ENCODE peak calls at places on chromosomes 7 and 10, in five cellular contexts. One of them, this sample, is unnamed.

GRCh38 chr7:148395292-148395691 is 195.3 kb upstream of the C7orf33 start:
- DNase-seq in transverse colon: no peak
- DNase-seq in heart right ventricle: no peak
- DNase-seq in cardiac septum: no peak
- DNase-seq in Peyer's patch: no peak
- DNase-seq in this sample: no peak

GRCh38 chr7:114806590-114807167 is 115.2 kb upstream of the MDFIC start:
- DNase-seq in transverse colon: no peak
- DNase-seq in Peyer's patch: no peak
- DNase-seq in cardiac septum: no peak
- DNase-seq in heart right ventricle: no peak
- DNase-seq in this sample: peak

GRCh38 chr10:17216217-17216900 is 11.7 kb upstream of the VIM start:
- DNase-seq in heart right ventricle: no peak
- DNase-seq in cardiac septum: no peak
- DNase-seq in transverse colon: no peak
- DNase-seq in Peyer's patch: no peak
- DNase-seq in this sample: no peak

GRCh38 chr7:26201261-26202018 is at the start of gene CBX3:
- DNase-seq in Peyer's patch: peak
- DNase-seq in heart right ventricle: peak
- DNase-seq in cardiac septum: peak
- DNase-seq in transverse colon: peak
- DNase-seq in this sample: peak

GRCh38 chr10:107340345-107340744 is 175.8 kb upstream of the SORCS1 start:
- DNase-seq in transverse colon: no peak
- DNase-seq in heart right ventricle: no peak
- DNase-seq in cardiac septum: no peak
- DNase-seq in Peyer's patch: no peak
- DNase-seq in this sample: no peak

GRCh38 chr10:16952010-16952550 is 134.9 kb upstream of the RSU1 start:
- DNase-seq in cardiac septum: no peak
- DNase-seq in transverse colon: no peak
- DNase-seq in Peyer's patch: no peak
- DNase-seq in heart right ventricle: no peak
- DNase-seq in this sample: no peak

GRCh38 chr7:91772100-91772794 is 108.3 kb downstream of the MTERF1 start:
- DNase-seq in cardiac septum: no peak
- DNase-seq in transverse colon: peak
- DNase-seq in heart right ventricle: no peak
- DNase-seq in Peyer's patch: no peak
- DNase-seq in this sample: no peak

GRCh38 chr10:96073722-96074121 is 30.3 kb downstream of the CCNJ start:
- DNase-seq in Peyer's patch: no peak
- DNase-seq in cardiac septum: no peak
- DNase-seq in transverse colon: no peak
- DNase-seq in heart right ventricle: no peak
- DNase-seq in this sample: no peak

GRCh38 chr10:102814456-102814871 is 22.7 kb downstream of the CYP17A1 start:
- DNase-seq in cardiac septum: no peak
- DNase-seq in heart right ventricle: peak
- DNase-seq in Peyer's patch: no peak
- DNase-seq in transverse colon: no peak
- DNase-seq in this sample: no peak

GRCh38 chr10:114821915-114822770 is 563 bp downstream of the FHIP2A start:
- DNase-seq in transverse colon: peak
- DNase-seq in cardiac septum: peak
- DNase-seq in Peyer's patch: peak
- DNase-seq in heart right ventricle: peak
- DNase-seq in this sample: peak

GRCh38 chr7:34755008-34755407 is 97.0 kb downstream of the NPSR1 start:
- DNase-seq in heart right ventricle: no peak
- DNase-seq in transverse colon: no peak
- DNase-seq in Peyer's patch: no peak
- DNase-seq in cardiac septum: no peak
- DNase-seq in this sample: no peak

GRCh38 chr7:117048114-117048853 is 95.0 kb downstream of the ST7 start:
- DNase-seq in transverse colon: no peak
- DNase-seq in heart right ventricle: no peak
- DNase-seq in cardiac septum: no peak
- DNase-seq in Peyer's patch: no peak
- DNase-seq in this sample: no peak

GRCh38 chr7:5615190-5616070 is 166.0 kb downstream of the RNF216 start:
- DNase-seq in Peyer's patch: no peak
- DNase-seq in cardiac septum: no peak
- DNase-seq in heart right ventricle: no peak
- DNase-seq in transverse colon: no peak
- DNase-seq in this sample: no peak

GRCh38 chr7:29424984-29425309 is 138.7 kb upstream of the PRR15 start:
- DNase-seq in Peyer's patch: peak
- DNase-seq in transverse colon: peak
- DNase-seq in cardiac septum: no peak
- DNase-seq in heart right ventricle: no peak
- DNase-seq in this sample: no peak

GRCh38 chr7:129947701-129948100 is 5.1 kb downstream of the UBE2H start:
- DNase-seq in transverse colon: no peak
- DNase-seq in heart right ventricle: no peak
- DNase-seq in Peyer's patch: no peak
- DNase-seq in cardiac septum: no peak
- DNase-seq in this sample: peak

GRCh38 chr7:102840404-102840803 is 72.4 kb upstream of the LRRC17 start:
- DNase-seq in Peyer's patch: no peak
- DNase-seq in heart right ventricle: no peak
- DNase-seq in cardiac septum: no peak
- DNase-seq in transverse colon: no peak
- DNase-seq in this sample: no peak

GRCh38 chr7:27186450-27187157 is 1.6 kb upstream of the HOXA11 start:
- DNase-seq in transverse colon: no peak
- DNase-seq in Peyer's patch: peak
- DNase-seq in cardiac septum: no peak
- DNase-seq in heart right ventricle: no peak
- DNase-seq in this sample: no peak

GRCh38 chr7:156379242-156380070 is 261.1 kb upstream of the RNF32 start:
- DNase-seq in Peyer's patch: no peak
- DNase-seq in transverse colon: no peak
- DNase-seq in heart right ventricle: no peak
- DNase-seq in cardiac septum: no peak
- DNase-seq in this sample: peak

GRCh38 chr10:33157108-33157507 is 177.4 kb downstream of the NRP1 start:
- DNase-seq in Peyer's patch: no peak
- DNase-seq in transverse colon: no peak
- DNase-seq in cardiac septum: no peak
- DNase-seq in heart right ventricle: no peak
- DNase-seq in this sample: no peak

GRCh38 chr7:141466151-141466904 is 84.9 kb upstream of the AGK start:
- DNase-seq in transverse colon: no peak
- DNase-seq in heart right ventricle: no peak
- DNase-seq in Peyer's patch: no peak
- DNase-seq in cardiac septum: no peak
- DNase-seq in this sample: no peak

GRCh38 chr7:142711722-142712616 is 37.3 kb upstream of the PRSS1 start:
- DNase-seq in cardiac septum: no peak
- DNase-seq in transverse colon: no peak
- DNase-seq in Peyer's patch: no peak
- DNase-seq in heart right ventricle: no peak
- DNase-seq in this sample: no peak

GRCh38 chr10:73096041-73096451 is 620 bp downstream of the P4HA1 start:
- DNase-seq in cardiac septum: peak
- DNase-seq in transverse colon: peak
- DNase-seq in heart right ventricle: peak
- DNase-seq in Peyer's patch: peak
- DNase-seq in this sample: peak

GRCh38 chr7:94089806-94090205 is 85.7 kb upstream of the BET1 start:
- DNase-seq in heart right ventricle: no peak
- DNase-seq in transverse colon: no peak
- DNase-seq in Peyer's patch: no peak
- DNase-seq in cardiac septum: no peak
- DNase-seq in this sample: no peak

GRCh38 chr7:157857578-157858075 is 520.8 kb downstream of the DNAJB6 start:
- DNase-seq in Peyer's patch: no peak
- DNase-seq in cardiac septum: no peak
- DNase-seq in transverse colon: no peak
- DNase-seq in heart right ventricle: no peak
- DNase-seq in this sample: no peak

GRCh38 chr7:76231583-76231982 is 29.9 kb downstream of the SRRM3 start:
- DNase-seq in Peyer's patch: no peak
- DNase-seq in transverse colon: no peak
- DNase-seq in heart right ventricle: no peak
- DNase-seq in cardiac septum: no peak
- DNase-seq in this sample: no peak

GRCh38 chr7:29488977-29489376 is 74.7 kb upstream of the PRR15 start:
- DNase-seq in transverse colon: no peak
- DNase-seq in heart right ventricle: no peak
- DNase-seq in Peyer's patch: no peak
- DNase-seq in cardiac septum: no peak
- DNase-seq in this sample: no peak

GRCh38 chr10:104267721-104268690 is 978 bp upstream of the GSTO2 start:
- DNase-seq in cardiac septum: no peak
- DNase-seq in heart right ventricle: no peak
- DNase-seq in Peyer's patch: no peak
- DNase-seq in transverse colon: no peak
- DNase-seq in this sample: no peak

GRCh38 chr10:12212454-12212853 is 16.5 kb downstream of the CDC123 start:
- DNase-seq in cardiac septum: no peak
- DNase-seq in Peyer's patch: no peak
- DNase-seq in transverse colon: no peak
- DNase-seq in heart right ventricle: no peak
- DNase-seq in this sample: no peak

GRCh38 chr10:98088186-98088971 is 46.1 kb upstream of the R3HCC1L start:
- DNase-seq in cardiac septum: no peak
- DNase-seq in heart right ventricle: peak
- DNase-seq in Peyer's patch: no peak
- DNase-seq in transverse colon: no peak
- DNase-seq in this sample: no peak

GRCh38 chr10:34479520-34480179 is 335.4 kb downstream of the PARD3 start:
- DNase-seq in cardiac septum: no peak
- DNase-seq in Peyer's patch: peak
- DNase-seq in transverse colon: peak
- DNase-seq in heart right ventricle: no peak
- DNase-seq in this sample: no peak

GRCh38 chr7:44075296-44076075 is 6.8 kb downstream of the POLM start:
- DNase-seq in cardiac septum: no peak
- DNase-seq in heart right ventricle: no peak
- DNase-seq in Peyer's patch: no peak
- DNase-seq in transverse colon: no peak
- DNase-seq in this sample: peak